ENCODE peak calls at places on chromosomes 7 and 10, in seven cellular contexts. One of them, this sample, is unnamed.

GRCh38 chr7:99375070-99375807 is 709 bp downstream of the ARPC1B start:
- DNase-seq in non-pigmented ciliary epithelial cell: no peak
- DNase-seq in activated CD4-positive, alpha-beta memory T cell treated with anti-CD3 and anti-CD28 coated beads for 36 hours: peak
- DNase-seq in dorsolateral prefrontal cortex: peak
- DNase-seq in G401: peak
- DNase-seq in activated naive CD4-positive, alpha-beta T cell: no peak
- DNase-seq in RCC 7860: peak
- DNase-seq in this sample: no peak

GRCh38 chr10:118042336-118042735 is 4.4 kb downstream of the RAB11FIP2 start:
- DNase-seq in non-pigmented ciliary epithelial cell: no peak
- DNase-seq in activated CD4-positive, alpha-beta memory T cell treated with anti-CD3 and anti-CD28 coated beads for 36 hours: no peak
- DNase-seq in dorsolateral prefrontal cortex: no peak
- DNase-seq in G401: no peak
- DNase-seq in activated naive CD4-positive, alpha-beta T cell: no peak
- DNase-seq in RCC 7860: no peak
- DNase-seq in this sample: no peak

GRCh38 chr7:29146888-29147609 is 712 bp upstream of the CPVL start:
- DNase-seq in non-pigmented ciliary epithelial cell: no peak
- DNase-seq in activated CD4-positive, alpha-beta memory T cell treated with anti-CD3 and anti-CD28 coated beads for 36 hours: no peak
- DNase-seq in dorsolateral prefrontal cortex: no peak
- DNase-seq in G401: peak
- DNase-seq in activated naive CD4-positive, alpha-beta T cell: no peak
- DNase-seq in RCC 7860: no peak
- DNase-seq in this sample: no peak

GRCh38 chr7:47254081-47255006 is 327.6 kb downstream of the TNS3 start:
- DNase-seq in non-pigmented ciliary epithelial cell: no peak
- DNase-seq in activated CD4-positive, alpha-beta memory T cell treated with anti-CD3 and anti-CD28 coated beads for 36 hours: peak
- DNase-seq in dorsolateral prefrontal cortex: peak
- DNase-seq in G401: peak
- DNase-seq in activated naive CD4-positive, alpha-beta T cell: no peak
- DNase-seq in RCC 7860: peak
- DNase-seq in this sample: peak

GRCh38 chr7:153297141-153297540 is 537.6 kb downstream of the ACTR3B start:
- DNase-seq in non-pigmented ciliary epithelial cell: no peak
- DNase-seq in activated CD4-positive, alpha-beta memory T cell treated with anti-CD3 and anti-CD28 coated beads for 36 hours: no peak
- DNase-seq in dorsolateral prefrontal cortex: no peak
- DNase-seq in G401: no peak
- DNase-seq in activated naive CD4-positive, alpha-beta T cell: no peak
- DNase-seq in RCC 7860: no peak
- DNase-seq in this sample: no peak

GRCh38 chr10:44180321-44181154 is 204.4 kb downstream of the CXCL12 start:
- DNase-seq in non-pigmented ciliary epithelial cell: peak
- DNase-seq in activated CD4-positive, alpha-beta memory T cell treated with anti-CD3 and anti-CD28 coated beads for 36 hours: no peak
- DNase-seq in dorsolateral prefrontal cortex: peak
- DNase-seq in G401: peak
- DNase-seq in activated naive CD4-positive, alpha-beta T cell: no peak
- DNase-seq in RCC 7860: peak
- DNase-seq in this sample: no peak

GRCh38 chr7:2019693-2020511 is 212.8 kb downstream of the MAD1L1 start:
- DNase-seq in non-pigmented ciliary epithelial cell: peak
- DNase-seq in activated CD4-positive, alpha-beta memory T cell treated with anti-CD3 and anti-CD28 coated beads for 36 hours: peak
- DNase-seq in dorsolateral prefrontal cortex: peak
- DNase-seq in G401: no peak
- DNase-seq in activated naive CD4-positive, alpha-beta T cell: no peak
- DNase-seq in RCC 7860: no peak
- DNase-seq in this sample: no peak

GRCh38 chr10:131738396-131738735 is 162.4 kb upstream of the PPP2R2D start:
- DNase-seq in non-pigmented ciliary epithelial cell: no peak
- DNase-seq in activated CD4-positive, alpha-beta memory T cell treated with anti-CD3 and anti-CD28 coated beads for 36 hours: peak
- DNase-seq in dorsolateral prefrontal cortex: no peak
- DNase-seq in G401: no peak
- DNase-seq in activated naive CD4-positive, alpha-beta T cell: no peak
- DNase-seq in RCC 7860: no peak
- DNase-seq in this sample: no peak

GRCh38 chr7:83643012-83643411 is 5.9 kb downstream of the SEMA3E start:
- DNase-seq in non-pigmented ciliary epithelial cell: no peak
- DNase-seq in activated CD4-positive, alpha-beta memory T cell treated with anti-CD3 and anti-CD28 coated beads for 36 hours: no peak
- DNase-seq in dorsolateral prefrontal cortex: no peak
- DNase-seq in G401: no peak
- DNase-seq in activated naive CD4-positive, alpha-beta T cell: no peak
- DNase-seq in RCC 7860: no peak
- DNase-seq in this sample: no peak

GRCh38 chr10:26556756-26557640 is 118.9 kb downstream of the APBB1IP start:
- DNase-seq in non-pigmented ciliary epithelial cell: peak
- DNase-seq in activated CD4-positive, alpha-beta memory T cell treated with anti-CD3 and anti-CD28 coated beads for 36 hours: peak
- DNase-seq in dorsolateral prefrontal cortex: no peak
- DNase-seq in G401: peak
- DNase-seq in activated naive CD4-positive, alpha-beta T cell: no peak
- DNase-seq in RCC 7860: peak
- DNase-seq in this sample: no peak

GRCh38 chr7:8060241-8060640 is 91.6 kb downstream of the GLCCI1 start:
- DNase-seq in non-pigmented ciliary epithelial cell: no peak
- DNase-seq in activated CD4-positive, alpha-beta memory T cell treated with anti-CD3 and anti-CD28 coated beads for 36 hours: no peak
- DNase-seq in dorsolateral prefrontal cortex: no peak
- DNase-seq in G401: no peak
- DNase-seq in activated naive CD4-positive, alpha-beta T cell: no peak
- DNase-seq in RCC 7860: no peak
- DNase-seq in this sample: no peak

GRCh38 chr7:35705932-35706461 is 11.1 kb upstream of the HERPUD2 start:
- DNase-seq in non-pigmented ciliary epithelial cell: no peak
- DNase-seq in activated CD4-positive, alpha-beta memory T cell treated with anti-CD3 and anti-CD28 coated beads for 36 hours: no peak
- DNase-seq in dorsolateral prefrontal cortex: no peak
- DNase-seq in G401: no peak
- DNase-seq in activated naive CD4-positive, alpha-beta T cell: no peak
- DNase-seq in RCC 7860: no peak
- DNase-seq in this sample: no peak

GRCh38 chr7:148914208-148914777 is 30.2 kb upstream of the EZH2 start:
- DNase-seq in non-pigmented ciliary epithelial cell: peak
- DNase-seq in activated CD4-positive, alpha-beta memory T cell treated with anti-CD3 and anti-CD28 coated beads for 36 hours: peak
- DNase-seq in dorsolateral prefrontal cortex: peak
- DNase-seq in G401: no peak
- DNase-seq in activated naive CD4-positive, alpha-beta T cell: no peak
- DNase-seq in RCC 7860: peak
- DNase-seq in this sample: no peak

GRCh38 chr10:71274901-71275796 is 43.9 kb upstream of the SLC29A3 start:
- DNase-seq in non-pigmented ciliary epithelial cell: no peak
- DNase-seq in activated CD4-positive, alpha-beta memory T cell treated with anti-CD3 and anti-CD28 coated beads for 36 hours: no peak
- DNase-seq in dorsolateral prefrontal cortex: no peak
- DNase-seq in G401: no peak
- DNase-seq in activated naive CD4-positive, alpha-beta T cell: no peak
- DNase-seq in RCC 7860: no peak
- DNase-seq in this sample: no peak

GRCh38 chr7:107384025-107384424 is 85.8 kb upstream of the GPR22 start:
- DNase-seq in non-pigmented ciliary epithelial cell: no peak
- DNase-seq in activated CD4-positive, alpha-beta memory T cell treated with anti-CD3 and anti-CD28 coated beads for 36 hours: no peak
- DNase-seq in dorsolateral prefrontal cortex: no peak
- DNase-seq in G401: no peak
- DNase-seq in activated naive CD4-positive, alpha-beta T cell: no peak
- DNase-seq in RCC 7860: no peak
- DNase-seq in this sample: no peak

GRCh38 chr7:56538541-56539429 is 422.6 kb upstream of the NUPR2 start:
- DNase-seq in non-pigmented ciliary epithelial cell: no peak
- DNase-seq in activated CD4-positive, alpha-beta memory T cell treated with anti-CD3 and anti-CD28 coated beads for 36 hours: no peak
- DNase-seq in dorsolateral prefrontal cortex: no peak
- DNase-seq in G401: no peak
- DNase-seq in activated naive CD4-positive, alpha-beta T cell: no peak
- DNase-seq in RCC 7860: no peak
- DNase-seq in this sample: no peak

GRCh38 chr10:60470091-60470490 is 80.4 kb upstream of the ANK3 start:
- DNase-seq in non-pigmented ciliary epithelial cell: no peak
- DNase-seq in activated CD4-positive, alpha-beta memory T cell treated with anti-CD3 and anti-CD28 coated beads for 36 hours: no peak
- DNase-seq in dorsolateral prefrontal cortex: no peak
- DNase-seq in G401: no peak
- DNase-seq in activated naive CD4-positive, alpha-beta T cell: no peak
- DNase-seq in RCC 7860: no peak
- DNase-seq in this sample: no peak

GRCh38 chr7:149001427-149002068 is 26.8 kb downstream of the PDIA4 start:
- DNase-seq in non-pigmented ciliary epithelial cell: no peak
- DNase-seq in activated CD4-positive, alpha-beta memory T cell treated with anti-CD3 and anti-CD28 coated beads for 36 hours: no peak
- DNase-seq in dorsolateral prefrontal cortex: no peak
- DNase-seq in G401: no peak
- DNase-seq in activated naive CD4-positive, alpha-beta T cell: no peak
- DNase-seq in RCC 7860: no peak
- DNase-seq in this sample: no peak

GRCh38 chr7:41116817-41117216 is 586.1 kb downstream of the INHBA start:
- DNase-seq in non-pigmented ciliary epithelial cell: no peak
- DNase-seq in activated CD4-positive, alpha-beta memory T cell treated with anti-CD3 and anti-CD28 coated beads for 36 hours: no peak
- DNase-seq in dorsolateral prefrontal cortex: no peak
- DNase-seq in G401: no peak
- DNase-seq in activated naive CD4-positive, alpha-beta T cell: no peak
- DNase-seq in RCC 7860: no peak
- DNase-seq in this sample: no peak

GRCh38 chr10:121157998-121158397 is 306.8 kb downstream of the WDR11 start:
- DNase-seq in non-pigmented ciliary epithelial cell: no peak
- DNase-seq in activated CD4-positive, alpha-beta memory T cell treated with anti-CD3 and anti-CD28 coated beads for 36 hours: no peak
- DNase-seq in dorsolateral prefrontal cortex: no peak
- DNase-seq in G401: no peak
- DNase-seq in activated naive CD4-positive, alpha-beta T cell: no peak
- DNase-seq in RCC 7860: peak
- DNase-seq in this sample: no peak

GRCh38 chr10:63651864-63652263 is 130.7 kb downstream of the REEP3 start:
- DNase-seq in non-pigmented ciliary epithelial cell: no peak
- DNase-seq in activated CD4-positive, alpha-beta memory T cell treated with anti-CD3 and anti-CD28 coated beads for 36 hours: no peak
- DNase-seq in dorsolateral prefrontal cortex: no peak
- DNase-seq in G401: peak
- DNase-seq in activated naive CD4-positive, alpha-beta T cell: no peak
- DNase-seq in RCC 7860: no peak
- DNase-seq in this sample: no peak

GRCh38 chr10:86665218-86665607 is 3.1 kb upstream of the LDB3 start:
- DNase-seq in non-pigmented ciliary epithelial cell: no peak
- DNase-seq in activated CD4-positive, alpha-beta memory T cell treated with anti-CD3 and anti-CD28 coated beads for 36 hours: no peak
- DNase-seq in dorsolateral prefrontal cortex: no peak
- DNase-seq in G401: no peak
- DNase-seq in activated naive CD4-positive, alpha-beta T cell: no peak
- DNase-seq in RCC 7860: no peak
- DNase-seq in this sample: no peak

GRCh38 chr10:132203256-132204077 is 16.7 kb downstream of the DPYSL4 start:
- DNase-seq in non-pigmented ciliary epithelial cell: no peak
- DNase-seq in activated CD4-positive, alpha-beta memory T cell treated with anti-CD3 and anti-CD28 coated beads for 36 hours: no peak
- DNase-seq in dorsolateral prefrontal cortex: no peak
- DNase-seq in G401: no peak
- DNase-seq in activated naive CD4-positive, alpha-beta T cell: no peak
- DNase-seq in RCC 7860: no peak
- DNase-seq in this sample: no peak

GRCh38 chr10:635088-635861 is 54.2 kb downstream of the DIP2C start:
- DNase-seq in non-pigmented ciliary epithelial cell: no peak
- DNase-seq in activated CD4-positive, alpha-beta memory T cell treated with anti-CD3 and anti-CD28 coated beads for 36 hours: no peak
- DNase-seq in dorsolateral prefrontal cortex: peak
- DNase-seq in G401: no peak
- DNase-seq in activated naive CD4-positive, alpha-beta T cell: no peak
- DNase-seq in RCC 7860: no peak
- DNase-seq in this sample: no peak

GRCh38 chr7:108014747-108015682 is 12.1 kb upstream of the LAMB1 start:
- DNase-seq in non-pigmented ciliary epithelial cell: no peak
- DNase-seq in activated CD4-positive, alpha-beta memory T cell treated with anti-CD3 and anti-CD28 coated beads for 36 hours: no peak
- DNase-seq in dorsolateral prefrontal cortex: no peak
- DNase-seq in G401: no peak
- DNase-seq in activated naive CD4-positive, alpha-beta T cell: no peak
- DNase-seq in RCC 7860: peak
- DNase-seq in this sample: no peak